ENCODE peak calls at places on chromosome 21, in four cellular contexts. X is K562, O is IMR-90, J is GM12878. P is an unnamed sample.

GRCh38 chr21:40622531-40622930 is 224.4 kb downstream of the DSCAM start:
- DNase-seq in X (no peak), O (no peak), J (no peak), P (no peak)

GRCh38 chr21:38468989-38469388 is 29.3 kb downstream of the ERG start:
- DNase-seq in X (no peak), O (no peak), J (no peak), P (no peak)

GRCh38 chr21:32477424-32477745 is 64.9 kb downstream of the EVA1C start:
- DNase-seq in X (no peak), O (no peak), J (no peak), P (no peak)

GRCh38 chr21:43280949-43281633 is 112.3 kb downstream of the CRYAA start:
- DNase-seq in X (no peak), O (no peak), J (no peak), P (no peak)

GRCh38 chr21:30408782-30409494 is 13.1 kb downstream of the KRTAP13-1 start:
- DNase-seq in X (no peak), O (no peak), J (no peak), P (no peak)

GRCh38 chr21:36322083-36322424 is 2.1 kb downstream of the MORC3 start:
- DNase-seq in X (no peak), O (no peak), J (no peak), P (no peak)

GRCh38 chr21:42463861-42464515 is 32.0 kb downstream of the RSPH1 start:
- DNase-seq in X (no peak), O (peak), J (no peak), P (peak)

GRCh38 chr21:36325373-36326010 is 5.5 kb downstream of the MORC3 start:
- DNase-seq in X (no peak), O (peak), J (no peak), P (no peak)

GRCh38 chr21:36260030-36260787 is 59.8 kb upstream of the MORC3 start:
- DNase-seq in X (peak), O (peak), J (peak), P (peak)

GRCh38 chr21:40800126-40800525 is 46.8 kb downstream of the DSCAM start:
- DNase-seq in X (no peak), O (no peak), J (no peak), P (no peak)

GRCh38 chr21:46554431-46555224 is 50.3 kb downstream of the S100B start:
- DNase-seq in X (no peak), O (no peak), J (no peak), P (no peak)
- TF ChIP-seq FOS in X (no peak), O (no peak), J (no peak), P (no peak)

DNA sequence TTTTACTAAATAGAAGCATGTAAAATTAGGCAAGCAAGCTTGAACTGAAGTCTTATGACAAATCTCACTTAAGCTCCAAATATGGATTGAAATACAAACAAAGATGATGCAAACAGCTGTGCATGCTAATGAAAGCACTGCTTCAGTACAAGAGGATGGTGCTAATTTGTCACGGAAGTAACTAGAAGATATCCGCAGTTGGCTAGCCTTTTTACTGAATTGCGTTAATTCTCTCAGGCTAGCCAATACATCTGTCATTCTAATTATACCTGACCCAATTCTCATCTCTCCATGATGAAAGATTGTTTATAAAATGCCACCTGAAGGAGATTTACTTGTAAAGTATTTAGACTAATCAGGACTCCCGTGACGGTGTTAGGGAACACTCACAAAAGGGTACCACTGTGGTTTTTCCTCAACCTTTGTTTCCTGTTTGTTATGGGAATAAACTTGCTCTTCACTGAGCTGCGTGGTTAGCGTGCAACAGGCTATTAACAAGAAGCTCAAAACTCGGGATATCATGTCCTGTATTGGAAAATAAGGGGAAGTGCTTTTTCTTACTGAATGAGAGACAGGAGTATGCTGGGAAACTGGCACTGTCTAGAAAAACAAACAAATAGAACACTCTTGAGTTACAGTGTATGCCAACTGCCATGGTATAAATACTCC is 162.5 kb downstream of the APP start:
- DNase-seq in X (no peak), O (peak), J (no peak), P (no peak)
- TF ChIP-seq FOS in X (no peak), O (no peak), J (no peak), P (no peak)

GRCh38 chr21:44820851-44821250 is 3.0 kb upstream of the SUMO3 start:
- DNase-seq in X (no peak), O (peak), J (no peak), P (no peak)
- TF ChIP-seq FOS in X (no peak), O (no peak), J (no peak), P (no peak)

DNA sequence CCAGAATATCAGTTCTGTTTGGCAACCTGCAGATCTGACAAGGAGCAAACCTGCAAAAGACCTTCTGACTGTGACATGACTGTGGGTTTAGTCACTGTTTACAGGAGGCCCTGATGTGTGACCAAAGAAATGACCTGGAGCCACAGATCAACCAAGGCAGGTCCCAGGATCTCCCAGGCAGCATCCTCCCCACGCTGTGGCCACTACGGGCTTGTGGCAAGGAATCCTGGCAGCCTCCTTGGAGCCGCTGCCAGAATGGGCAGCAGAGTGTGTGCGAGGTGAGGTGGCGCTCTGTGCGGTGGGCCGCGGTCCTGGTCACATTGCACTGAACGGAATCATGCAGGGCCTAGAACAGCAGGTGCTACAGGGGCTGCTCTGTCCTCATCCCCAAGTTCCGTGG is 15.9 kb downstream of the MCM3AP start:
- DNase-seq in X (no peak), O (no peak), J (no peak), P (no peak)
- TF ChIP-seq FOS in X (no peak), O (no peak), J (no peak), P (no peak)

GRCh38 chr21:27570306-27570868 is 603.5 kb upstream of the ADAMTS5 start:
- DNase-seq in X (no peak), O (peak), J (no peak), P (peak)
- TF ChIP-seq FOS in X (no peak), O (peak), J (no peak), P (no peak)

GRCh38 chr21:23162213-23162946 is 2164.2 kb downstream of the NCAM2 start:
- DNase-seq in X (no peak), O (no peak), J (no peak), P (peak)

GRCh38 chr21:23155281-23155680 is 2157.1 kb downstream of the NCAM2 start:
- DNase-seq in X (no peak), O (no peak), J (no peak), P (no peak)

GRCh38 chr21:23160914-23161313 is 2162.7 kb downstream of the NCAM2 start:
- DNase-seq in X (no peak), O (no peak), J (no peak), P (peak)
- TF ChIP-seq FOS in X (no peak), O (no peak), J (no peak), P (no peak)

DNA sequence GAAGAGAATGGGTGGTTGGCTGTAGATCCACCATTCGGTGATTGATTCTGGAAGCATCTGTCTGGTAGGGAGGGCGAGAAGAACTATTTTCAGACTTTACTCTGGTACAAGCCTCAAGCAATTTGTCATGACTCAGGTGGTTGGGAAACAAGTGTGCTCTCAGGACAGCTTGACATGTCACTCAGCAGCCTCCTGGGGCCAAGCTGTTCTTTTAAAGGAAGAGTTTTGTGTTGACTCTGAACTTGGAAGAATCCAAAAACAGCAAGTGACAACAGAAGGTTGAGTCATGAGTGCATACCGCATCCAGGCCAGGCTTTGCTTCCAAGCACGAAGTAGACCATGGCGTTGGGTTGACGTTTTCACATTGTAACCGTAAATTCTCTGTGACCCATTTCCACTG is 65.9 kb downstream of the CLIC6 start:
- DNase-seq in X (no peak), O (no peak), J (no peak), P (no peak)
- TF ChIP-seq FOS in X (no peak), O (no peak), J (no peak), P (no peak)

P was measured in endothelial cell of umbilical vein.